ENCODE peak calls at places on chromosomes 7 and 10, in nine cellular contexts. J, A, D, Y, R, I, L, U and V are unnamed samples.

GRCh38 chr7:28749673-28750072 is 208.5 kb downstream of the TRIL start:
- DNase-seq in L (no peak), I (no peak), R (no peak), A (peak; percentile 53), D (no peak), U (no peak), Y (no peak), J (no peak), V (no peak)

GRCh38 chr7:121081327-121081936 is 92.9 kb downstream of the CPED1 start:
- DNase-seq in R (no peak), Y (no peak), I (no peak), U (no peak), D (peak; percentile 60), L (no peak), A (peak; percentile 93), J (no peak), V (peak; percentile 26)

GRCh38 chr7:27236053-27236410 is 6.6 kb upstream of the EVX1 start:
- DNase-seq in L (no peak), J (no peak), Y (no peak), A (no peak), I (no peak), U (no peak), R (no peak), D (no peak), V (no peak)

GRCh38 chr7:13742126-13742525 is 247.3 kb downstream of the ETV1 start:
- DNase-seq in L (no peak), A (peak; percentile 35), Y (no peak), J (no peak), I (no peak), R (no peak), D (peak; percentile 8), U (peak; percentile 66), V (peak; percentile 97)

GRCh38 chr7:150912427-150912826 is 60.1 kb downstream of the AOC1 start:
- DNase-seq in L (no peak), J (no peak), A (no peak), Y (no peak), R (no peak), U (no peak), I (no peak), D (no peak), V (no peak)

GRCh38 chr7:22550514-22551010 is 50.6 kb upstream of the STEAP1B start:
- DNase-seq in I (no peak), R (no peak), D (no peak), L (no peak), J (no peak), Y (no peak), A (no peak), U (no peak), V (no peak)

GRCh38 chr7:71131256-71131752 is 640 bp upstream of the GALNT17 start:
- DNase-seq in R (peak; percentile 58), L (peak; percentile 20), D (peak; percentile 79), Y (peak; percentile 46), U (peak; percentile 20), A (no peak), I (no peak), J (peak; percentile 27), V (no peak)

GRCh38 chr10:36086976-36087726 is 445.1 kb upstream of the FZD8 start:
- DNase-seq in I (no peak), U (no peak), Y (no peak), J (no peak), A (no peak), D (no peak), R (no peak), L (no peak), V (no peak)

GRCh38 chr10:102710604-102711003 is 3.6 kb downstream of the ARL3 start:
- DNase-seq in U (peak; percentile 41), R (no peak), D (no peak), L (no peak), A (peak; percentile 85), J (no peak), Y (no peak), I (no peak), V (peak; percentile 27)

GRCh38 chr10:125037145-125037544 is 95.2 kb downstream of the ZRANB1 start:
- DNase-seq in J (no peak), R (peak; percentile 57), L (peak; percentile 61), Y (no peak), D (peak; percentile 77), A (peak; percentile 79), U (peak; percentile 43), I (no peak), V (no peak)

GRCh38 chr10:125033146-125033924 is 91.4 kb downstream of the ZRANB1 start:
- DNase-seq in A (no peak), J (no peak), U (no peak), D (no peak), L (no peak), R (no peak), Y (no peak), I (no peak), V (no peak)

GRCh38 chr10:125034671-125035070 is 92.7 kb downstream of the ZRANB1 start:
- DNase-seq in A (peak; percentile 44), Y (no peak), U (no peak), R (no peak), I (no peak), L (no peak), J (no peak), D (no peak), V (no peak)

GRCh38 chr10:125035136-125035535 is 93.2 kb downstream of the ZRANB1 start:
- DNase-seq in D (no peak), U (no peak), Y (no peak), A (peak; percentile 95), L (no peak), R (no peak), I (no peak), J (no peak), V (peak; percentile 42)

GRCh38 chr10:125035588-125036298 is 93.8 kb downstream of the ZRANB1 start:
- DNase-seq in J (no peak), Y (no peak), I (no peak), D (no peak), L (no peak), A (no peak), R (no peak), U (no peak), V (no peak)
- H3K4me3 ChIP-seq in J (no peak overlapping the region), Y (no peak overlapping the region), I (no peak overlapping the region), D (no peak overlapping the region), L (no peak overlapping the region), A (peak overlapping the region; percentile 39), R (no peak overlapping the region), U (no peak overlapping the region), V (no peak overlapping the region)

DNA sequence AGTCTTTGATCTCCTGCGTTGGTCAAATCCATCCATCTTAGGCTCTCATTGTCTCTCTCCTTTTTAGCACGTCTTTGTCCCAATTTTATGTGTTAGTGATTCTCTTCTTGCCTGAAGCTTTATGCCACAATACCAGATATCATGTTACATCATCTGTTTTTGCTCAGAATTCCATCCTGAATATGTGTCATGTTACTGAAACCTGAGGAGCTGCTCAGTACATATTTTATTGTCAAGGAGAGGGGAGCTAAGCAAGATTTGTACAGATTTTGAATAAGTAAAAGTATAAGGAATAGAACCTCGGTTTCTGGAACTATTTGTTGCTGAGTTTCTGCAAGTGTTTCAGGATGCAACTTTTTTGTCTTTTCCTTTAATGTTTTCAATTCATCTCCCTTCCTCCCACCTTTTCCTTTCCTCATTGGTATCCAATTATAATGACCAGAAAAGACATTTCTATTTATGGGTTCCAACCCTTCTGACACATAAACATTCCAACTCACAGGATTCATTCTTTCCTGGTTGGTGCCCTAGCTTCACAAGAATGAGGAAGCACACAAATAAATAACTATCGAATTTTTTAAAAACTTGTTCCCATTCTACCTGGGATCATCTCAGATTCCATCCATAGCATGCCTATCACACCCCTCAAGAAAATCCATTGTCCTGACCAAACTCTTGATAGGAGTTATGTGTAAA is 291.8 kb downstream of the CRPPA start:
- DNase-seq in Y (no peak), L (no peak), I (no peak), A (peak; percentile 76), U (no peak), D (no peak), J (no peak), R (no peak), V (peak; percentile 10)
- H3K4me3 ChIP-seq in Y (no peak overlapping the region), L (no peak overlapping the region), I (no peak overlapping the region), A (no peak overlapping the region), U (no peak overlapping the region), D (no peak overlapping the region), J (no peak overlapping the region), R (no peak overlapping the region), V (no peak overlapping the region)

GRCh38 chr10:12636585-12636984 is 287.2 kb downstream of the CAMK1D start:
- DNase-seq in I (no peak), J (no peak), R (no peak), D (no peak), Y (no peak), A (no peak), U (no peak), L (no peak), V (no peak)
- H3K4me3 ChIP-seq in I (no peak overlapping the region), J (no peak overlapping the region), R (no peak overlapping the region), D (no peak overlapping the region), Y (no peak overlapping the region), A (no peak overlapping the region), U (no peak overlapping the region), L (no peak overlapping the region), V (no peak overlapping the region)

GRCh38 chr10:5812283-5813090 is 747 bp downstream of the GDI2 start:
- DNase-seq in U (peak; percentile 47), D (peak; percentile 63), L (peak; percentile 52), A (no peak), I (no peak), J (peak; percentile 40), R (peak; percentile 66), Y (peak; percentile 11), V (peak; percentile 32)

GRCh38 chr10:5809541-5810154 is 3.6 kb downstream of the GDI2 start:
- DNase-seq in J (no peak), U (no peak), R (no peak), I (no peak), Y (no peak), A (no peak), L (no peak), D (no peak), V (no peak)

GRCh38 chr10:5811387-5811821 is 1.8 kb downstream of the GDI2 start:
- DNase-seq in R (no peak), Y (no peak), J (no peak), I (no peak), D (no peak), L (peak; percentile 20), U (no peak), A (peak; percentile 60), V (peak; percentile 38)

GRCh38 chr10:5813091-5813340 is 218 bp downstream of the GDI2 start:
- DNase-seq in J (no peak), A (no peak), R (no peak), D (no peak), L (no peak), Y (no peak), U (no peak), I (no peak), V (no peak)

DNA sequence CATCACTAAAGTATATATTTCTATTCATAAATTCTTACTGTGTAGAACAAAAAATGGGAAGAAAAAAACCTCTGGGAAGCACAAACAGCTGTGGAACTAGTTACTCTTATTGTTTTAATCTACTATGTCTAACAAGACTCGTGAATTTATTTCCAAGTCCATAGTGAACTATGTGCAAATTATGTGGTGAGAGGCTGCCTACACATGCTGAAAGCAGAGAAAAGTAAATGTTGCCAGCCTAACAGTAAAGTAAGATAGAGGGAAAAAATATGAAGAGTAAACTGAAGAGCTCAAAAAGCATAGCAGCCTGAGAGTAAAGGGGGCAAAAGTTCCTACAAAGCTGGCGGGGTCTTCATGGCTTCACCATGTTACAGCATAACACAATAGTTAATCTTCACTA is 3.0 kb downstream of the GDI2 start:
- DNase-seq in R (no peak), A (no peak), Y (no peak), U (no peak), J (no peak), I (no peak), L (no peak), D (no peak), V (no peak)
- H3K4me3 ChIP-seq in R (no peak overlapping the region), A (peak overlapping the region; percentile 99), Y (no peak overlapping the region), U (peak overlapping the region; percentile 99), J (no peak overlapping the region), I (no peak overlapping the region), L (no peak overlapping the region), D (peak overlapping the region; percentile 99), V (no peak overlapping the region)